ENCODE peak calls at places on chromosomes 12 and 14, in six cellular contexts. One of them, this sample, is unnamed.

GRCh38 chr12:101823891-101824290 is 6.9 kb downstream of the GNPTAB start:
- DNase-seq in DND-41: peak; percentile 91
- DNase-seq in tibial artery: no peak
- DNase-seq in body of pancreas: peak; percentile 31
- DNase-seq in pancreas: no peak
- DNase-seq in astrocyte of the spinal cord: no peak
- DNase-seq in this sample: no peak

GRCh38 chr14:104688755-104689619 is at the start of gene INF2:
- DNase-seq in DND-41: peak; percentile 55
- DNase-seq in tibial artery: peak; percentile 81
- DNase-seq in body of pancreas: peak; percentile 77
- DNase-seq in pancreas: peak; percentile 88
- DNase-seq in astrocyte of the spinal cord: peak; percentile 47
- DNase-seq in this sample: peak; percentile 82

GRCh38 chr14:61033851-61034250 is 52.8 kb downstream of the SLC38A6 start:
- DNase-seq in DND-41: no peak
- DNase-seq in tibial artery: no peak
- DNase-seq in body of pancreas: no peak
- DNase-seq in pancreas: no peak
- DNase-seq in astrocyte of the spinal cord: peak; percentile 28
- DNase-seq in this sample: peak; percentile 50

GRCh38 chr12:19200261-19200660 is 70.7 kb downstream of the PLEKHA5 start:
- DNase-seq in DND-41: no peak
- DNase-seq in tibial artery: no peak
- DNase-seq in body of pancreas: no peak
- DNase-seq in pancreas: no peak
- DNase-seq in astrocyte of the spinal cord: no peak
- DNase-seq in this sample: no peak

GRCh38 chr14:60183724-60184596 is 18.8 kb upstream of the DHRS7 start:
- DNase-seq in DND-41: peak; percentile 26
- DNase-seq in tibial artery: no peak
- DNase-seq in body of pancreas: no peak
- DNase-seq in pancreas: no peak
- DNase-seq in astrocyte of the spinal cord: peak; percentile 79
- DNase-seq in this sample: peak; percentile 36

GRCh38 chr12:1533205-1533601 is 61.2 kb downstream of the FBXL14 start:
- DNase-seq in DND-41: no peak
- DNase-seq in tibial artery: no peak
- DNase-seq in body of pancreas: no peak
- DNase-seq in pancreas: no peak
- DNase-seq in astrocyte of the spinal cord: peak; percentile 51
- DNase-seq in this sample: peak; percentile 63

GRCh38 chr12:3236345-3237153 is 159.4 kb downstream of the TSPAN9 start:
- DNase-seq in DND-41: peak; percentile 39
- DNase-seq in tibial artery: no peak
- DNase-seq in body of pancreas: no peak
- DNase-seq in pancreas: no peak
- DNase-seq in astrocyte of the spinal cord: peak; percentile 62
- DNase-seq in this sample: peak; percentile 47

GRCh38 chr12:30046376-30046775 is 262.6 kb upstream of the TMTC1 start:
- DNase-seq in DND-41: no peak
- DNase-seq in tibial artery: no peak
- DNase-seq in body of pancreas: no peak
- DNase-seq in pancreas: no peak
- DNase-seq in astrocyte of the spinal cord: peak; percentile 28
- DNase-seq in this sample: no peak

GRCh38 chr12:104480012-104480411 is 23.3 kb downstream of the CHST11 start:
- DNase-seq in DND-41: no peak
- DNase-seq in tibial artery: no peak
- DNase-seq in body of pancreas: no peak
- DNase-seq in pancreas: no peak
- DNase-seq in astrocyte of the spinal cord: no peak
- DNase-seq in this sample: no peak

GRCh38 chr12:95974358-95974757 is 21.8 kb downstream of the HAL start:
- DNase-seq in DND-41: no peak
- DNase-seq in tibial artery: no peak
- DNase-seq in body of pancreas: no peak
- DNase-seq in pancreas: no peak
- DNase-seq in astrocyte of the spinal cord: no peak
- DNase-seq in this sample: no peak

GRCh38 chr12:53791735-53792326 is 40.1 kb upstream of the CISTR start:
- DNase-seq in DND-41: peak; percentile 21
- DNase-seq in tibial artery: no peak
- DNase-seq in body of pancreas: peak; percentile 13
- DNase-seq in pancreas: no peak
- DNase-seq in astrocyte of the spinal cord: no peak
- DNase-seq in this sample: no peak

GRCh38 chr12:109982211-109982610 is 14.0 kb downstream of the GIT2 start:
- DNase-seq in DND-41: no peak
- DNase-seq in tibial artery: no peak
- DNase-seq in body of pancreas: no peak
- DNase-seq in pancreas: no peak
- DNase-seq in astrocyte of the spinal cord: peak; percentile 62
- DNase-seq in this sample: peak; percentile 49

GRCh38 chr12:102539651-102540553 is 59.5 kb upstream of the IGF1 start:
- DNase-seq in DND-41: no peak
- DNase-seq in tibial artery: no peak
- DNase-seq in body of pancreas: no peak
- DNase-seq in pancreas: no peak
- DNase-seq in astrocyte of the spinal cord: no peak
- DNase-seq in this sample: peak; percentile 89

GRCh38 chr12:60052483-60052882 is 456.7 kb downstream of the SLC16A7 start:
- DNase-seq in DND-41: no peak
- DNase-seq in tibial artery: no peak
- DNase-seq in body of pancreas: no peak
- DNase-seq in pancreas: no peak
- DNase-seq in astrocyte of the spinal cord: peak; percentile 13
- DNase-seq in this sample: no peak

GRCh38 chr12:105401198-105401597 is 70.7 kb downstream of the C12orf75 start:
- DNase-seq in DND-41: no peak
- DNase-seq in tibial artery: no peak
- DNase-seq in body of pancreas: no peak
- DNase-seq in pancreas: no peak
- DNase-seq in astrocyte of the spinal cord: no peak
- DNase-seq in this sample: no peak

GRCh38 chr12:32647275-32647674 is 31.8 kb upstream of the DNM1L start:
- DNase-seq in DND-41: no peak
- DNase-seq in tibial artery: no peak
- DNase-seq in body of pancreas: no peak
- DNase-seq in pancreas: no peak
- DNase-seq in astrocyte of the spinal cord: no peak
- DNase-seq in this sample: no peak

GRCh38 chr12:52204095-52204930 is 12.5 kb upstream of the KRT80 start:
- DNase-seq in DND-41: no peak
- DNase-seq in tibial artery: peak; percentile 55
- DNase-seq in body of pancreas: peak; percentile 8
- DNase-seq in pancreas: peak; percentile 37
- DNase-seq in astrocyte of the spinal cord: peak; percentile 50
- DNase-seq in this sample: peak; percentile 73

GRCh38 chr14:104268725-104269436 is 130.5 kb downstream of the KIF26A start:
- DNase-seq in DND-41: no peak
- DNase-seq in tibial artery: peak; percentile 40
- DNase-seq in body of pancreas: peak; percentile 7
- DNase-seq in pancreas: peak; percentile 30
- DNase-seq in astrocyte of the spinal cord: no peak
- DNase-seq in this sample: no peak

GRCh38 chr12:104643093-104643646 is 186.4 kb downstream of the CHST11 start:
- DNase-seq in DND-41: no peak
- DNase-seq in tibial artery: no peak
- DNase-seq in body of pancreas: no peak
- DNase-seq in pancreas: no peak
- DNase-seq in astrocyte of the spinal cord: no peak
- DNase-seq in this sample: no peak

GRCh38 chr12:124549629-124550028 is 17.8 kb downstream of the NCOR2 start:
- DNase-seq in DND-41: no peak
- DNase-seq in tibial artery: no peak
- DNase-seq in body of pancreas: no peak
- DNase-seq in pancreas: no peak
- DNase-seq in astrocyte of the spinal cord: no peak
- DNase-seq in this sample: no peak

GRCh38 chr12:124548854-124549378 is 18.5 kb downstream of the NCOR2 start:
- DNase-seq in DND-41: no peak
- DNase-seq in tibial artery: no peak
- DNase-seq in body of pancreas: peak; percentile 53
- DNase-seq in pancreas: peak; percentile 67
- DNase-seq in astrocyte of the spinal cord: peak; percentile 45
- DNase-seq in this sample: peak; percentile 78

GRCh38 chr12:124550123-124551089 is 17.0 kb downstream of the NCOR2 start:
- DNase-seq in DND-41: no peak
- DNase-seq in tibial artery: no peak
- DNase-seq in body of pancreas: no peak
- DNase-seq in pancreas: no peak
- DNase-seq in astrocyte of the spinal cord: peak; percentile 40
- DNase-seq in this sample: peak; percentile 43

GRCh38 chr12:124553862-124554428 is 13.5 kb downstream of the NCOR2 start:
- DNase-seq in DND-41: no peak
- DNase-seq in tibial artery: no peak
- DNase-seq in body of pancreas: no peak
- DNase-seq in pancreas: peak; percentile 44
- DNase-seq in astrocyte of the spinal cord: no peak
- DNase-seq in this sample: no peak

GRCh38 chr12:124551268-124552144 is 15.9 kb downstream of the NCOR2 start:
- DNase-seq in DND-41: no peak
- DNase-seq in tibial artery: peak; percentile 89
- DNase-seq in body of pancreas: no peak
- DNase-seq in pancreas: no peak
- DNase-seq in astrocyte of the spinal cord: peak; percentile 62
- DNase-seq in this sample: peak; percentile 47
- TF ChIP-seq CTCF in DND-41: no peak
- TF ChIP-seq CTCF in tibial artery: no peak
- TF ChIP-seq CTCF in body of pancreas: no peak
- TF ChIP-seq CTCF in pancreas: no peak
- TF ChIP-seq CTCF in astrocyte of the spinal cord: no peak
- TF ChIP-seq CTCF in this sample: no peak

GRCh38 chr12:15320881-15321280 is 1.4 kb upstream of the PTPRO start:
- DNase-seq in DND-41: no peak
- DNase-seq in tibial artery: no peak
- DNase-seq in body of pancreas: no peak
- DNase-seq in pancreas: no peak
- DNase-seq in astrocyte of the spinal cord: no peak
- DNase-seq in this sample: no peak

GRCh38 chr12:15322164-15323054 is at the start of gene PTPRO:
- DNase-seq in DND-41: no peak
- DNase-seq in tibial artery: no peak
- DNase-seq in body of pancreas: peak; percentile 13
- DNase-seq in pancreas: peak; percentile 69
- DNase-seq in astrocyte of the spinal cord: peak; percentile 3
- DNase-seq in this sample: peak; percentile 56

GRCh38 chr12:15323530-15323929 is 1.2 kb downstream of the PTPRO start:
- DNase-seq in DND-41: no peak
- DNase-seq in tibial artery: no peak
- DNase-seq in body of pancreas: no peak
- DNase-seq in pancreas: no peak
- DNase-seq in astrocyte of the spinal cord: no peak
- DNase-seq in this sample: no peak
- H3K4me3 ChIP-seq in DND-41: no peak overlapping the region
- H3K4me3 ChIP-seq in tibial artery: no peak overlapping the region
- H3K4me3 ChIP-seq in body of pancreas: no peak overlapping the region
- H3K4me3 ChIP-seq in pancreas: no peak overlapping the region
- H3K4me3 ChIP-seq in astrocyte of the spinal cord: no peak overlapping the region
- H3K4me3 ChIP-seq in this sample: no peak overlapping the region

GRCh38 chr14:68085742-68086141 is 266.2 kb downstream of the RAD51B start:
- DNase-seq in DND-41: no peak
- DNase-seq in tibial artery: no peak
- DNase-seq in body of pancreas: no peak
- DNase-seq in pancreas: no peak
- DNase-seq in astrocyte of the spinal cord: no peak
- DNase-seq in this sample: no peak

GRCh38 chr14:68079941-68080697 is 260.5 kb downstream of the RAD51B start:
- DNase-seq in DND-41: no peak
- DNase-seq in tibial artery: no peak
- DNase-seq in body of pancreas: no peak
- DNase-seq in pancreas: no peak
- DNase-seq in astrocyte of the spinal cord: no peak
- DNase-seq in this sample: no peak

GRCh38 chr14:68081489-68081888 is 261.9 kb downstream of the RAD51B start:
- DNase-seq in DND-41: no peak
- DNase-seq in tibial artery: no peak
- DNase-seq in body of pancreas: no peak
- DNase-seq in pancreas: no peak
- DNase-seq in astrocyte of the spinal cord: no peak
- DNase-seq in this sample: no peak

GRCh38 chr14:68082698-68083291 is 263.2 kb downstream of the RAD51B start:
- DNase-seq in DND-41: no peak
- DNase-seq in tibial artery: no peak
- DNase-seq in body of pancreas: no peak
- DNase-seq in pancreas: no peak
- DNase-seq in astrocyte of the spinal cord: no peak
- DNase-seq in this sample: no peak

GRCh38 chr14:68084256-68084655 is 264.7 kb downstream of the RAD51B start:
- DNase-seq in DND-41: no peak
- DNase-seq in tibial artery: no peak
- DNase-seq in body of pancreas: no peak
- DNase-seq in pancreas: no peak
- DNase-seq in astrocyte of the spinal cord: peak; percentile 41
- DNase-seq in this sample: peak; percentile 19
- TF ChIP-seq CTCF in DND-41: no peak
- TF ChIP-seq CTCF in tibial artery: no peak
- TF ChIP-seq CTCF in body of pancreas: peak; percentile 22
- TF ChIP-seq CTCF in pancreas: no peak
- TF ChIP-seq CTCF in astrocyte of the spinal cord: peak; percentile 44
- TF ChIP-seq CTCF in this sample: peak; percentile 18

GRCh38 chr14:49984419-49984818 is 91.5 kb downstream of the ARF6 start:
- DNase-seq in DND-41: no peak
- DNase-seq in tibial artery: no peak
- DNase-seq in body of pancreas: no peak
- DNase-seq in pancreas: no peak
- DNase-seq in astrocyte of the spinal cord: peak; percentile 63
- DNase-seq in this sample: no peak

GRCh38 chr14:49980027-49980426 is 87.1 kb downstream of the ARF6 start:
- DNase-seq in DND-41: no peak
- DNase-seq in tibial artery: no peak
- DNase-seq in body of pancreas: no peak
- DNase-seq in pancreas: no peak
- DNase-seq in astrocyte of the spinal cord: no peak
- DNase-seq in this sample: no peak

GRCh38 chr14:49986344-49987014 is 93.6 kb downstream of the ARF6 start:
- DNase-seq in DND-41: no peak
- DNase-seq in tibial artery: no peak
- DNase-seq in body of pancreas: no peak
- DNase-seq in pancreas: no peak
- DNase-seq in astrocyte of the spinal cord: peak; percentile 56
- DNase-seq in this sample: no peak

GRCh38 chr14:49982082-49982481 is 89.2 kb downstream of the ARF6 start:
- DNase-seq in DND-41: no peak
- DNase-seq in tibial artery: no peak
- DNase-seq in body of pancreas: no peak
- DNase-seq in pancreas: no peak
- DNase-seq in astrocyte of the spinal cord: no peak
- DNase-seq in this sample: no peak

DNA sequence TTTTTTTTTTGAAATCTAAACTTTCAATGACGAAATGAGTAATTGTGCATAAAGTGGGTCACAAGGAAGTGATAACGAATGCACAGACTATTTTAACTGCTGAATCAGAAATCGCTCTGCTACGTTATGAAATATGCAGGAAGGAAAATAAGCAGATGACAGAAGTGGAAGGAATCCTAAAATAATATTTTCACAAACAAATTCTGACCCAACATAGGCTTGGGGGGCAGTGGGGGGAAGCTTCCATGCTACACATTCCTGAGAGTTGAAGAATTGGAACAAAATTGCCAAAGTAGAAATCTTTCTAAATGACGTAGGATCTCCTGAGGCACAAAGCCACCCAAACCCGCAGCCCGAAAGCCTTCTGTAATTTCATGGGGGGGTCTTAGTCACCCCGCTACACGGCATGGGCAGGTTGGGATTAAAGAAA is 89.7 kb downstream of the ARF6 start:
- DNase-seq in DND-41: no peak
- DNase-seq in tibial artery: no peak
- DNase-seq in body of pancreas: no peak
- DNase-seq in pancreas: no peak
- DNase-seq in astrocyte of the spinal cord: peak; percentile 94
- DNase-seq in this sample: peak; percentile 93
- H3K4me3 ChIP-seq in DND-41: no peak overlapping the region
- H3K4me3 ChIP-seq in tibial artery: peak overlapping the region; percentile 46
- H3K4me3 ChIP-seq in body of pancreas: no peak overlapping the region
- H3K4me3 ChIP-seq in pancreas: no peak overlapping the region
- H3K4me3 ChIP-seq in astrocyte of the spinal cord: no peak overlapping the region
- H3K4me3 ChIP-seq in this sample: peak overlapping the region; percentile 38

This sample was measured in foreskin fibroblast.